ENCODE peak calls at places on chromosomes 5 and 9, in six cellular contexts. M is PC-3, O is neural progenitor cell, B is HCT116, H is MM.1S, T is hepatocyte. K is an unnamed sample.

GRCh38 chr5:137310051-137310730 is 188.9 kb downstream of the SPOCK1 start:
- DNase-seq in M (peak), O (no peak), H (no peak), B (no peak), T (peak), K (peak)

GRCh38 chr9:17907780-17908513 is 329.1 kb downstream of the SH3GL2 start:
- DNase-seq in M (no peak), B (no peak), T (no peak), O (no peak), H (no peak), K (no peak)

GRCh38 chr9:90365646-90366045 is 277.0 kb downstream of the DIRAS2 start:
- DNase-seq in B (no peak), T (no peak), O (no peak), H (no peak), M (no peak), K (no peak)

GRCh38 chr9:137167752-137168574 is 1.9 kb downstream of the LRRC26 start:
- DNase-seq in O (peak), B (no peak), T (peak), H (no peak), M (no peak), K (peak)

GRCh38 chr9:93258419-93258817 is 74.5 kb downstream of the WNK2 start:
- DNase-seq in B (no peak), T (no peak), M (no peak), H (no peak), O (no peak), K (no peak)

GRCh38 chr9:120109242-120109641 is 470.7 kb downstream of the CDK5RAP2 start:
- DNase-seq in M (no peak), B (peak), O (peak), T (peak), H (no peak), K (peak)

GRCh38 chr5:93585054-93585751 is 2.2 kb downstream of the NR2F1 start:
- DNase-seq in B (no peak), M (peak), T (no peak), H (peak), O (peak), K (peak)

GRCh38 chr9:33289501-33289900 is 815 bp upstream of the NFX1 start:
- DNase-seq in H (no peak), O (peak), T (peak), B (no peak), M (no peak), K (peak)

GRCh38 chr5:143887901-143888648 is 76.1 kb downstream of the HMHB1 start:
- DNase-seq in O (no peak), M (peak), B (no peak), T (no peak), H (no peak), K (no peak)

GRCh38 chr9:98378206-98379193 is 123.1 kb upstream of the TBC1D2 start:
- DNase-seq in O (no peak), M (no peak), T (no peak), B (no peak), H (no peak), K (no peak)

GRCh38 chr9:115492869-115493268 is 374.9 kb upstream of the TNC start:
- DNase-seq in H (peak), B (no peak), O (no peak), M (no peak), T (no peak), K (no peak)

GRCh38 chr9:16265671-16266070 is 604.8 kb downstream of the BNC2 start:
- DNase-seq in M (no peak), H (no peak), O (no peak), T (no peak), B (no peak), K (no peak)

GRCh38 chr5:113807384-113808053 is 294.0 kb downstream of the YTHDC2 start:
- DNase-seq in B (no peak), H (no peak), T (peak), M (no peak), O (peak), K (no peak)

GRCh38 chr5:157324237-157324636 is 58.3 kb downstream of the CYFIP2 start:
- DNase-seq in T (no peak), M (no peak), O (no peak), B (no peak), H (no peak), K (peak)

GRCh38 chr9:21836437-21837161 is 34.2 kb downstream of the MTAP start:
- DNase-seq in H (no peak), M (peak), T (peak), B (peak), O (no peak), K (no peak)

GRCh38 chr5:122775713-122776084 is 819 bp downstream of the SNX2 start:
- DNase-seq in O (no peak), B (no peak), M (peak), H (no peak), T (no peak), K (no peak)

GRCh38 chr5:158430166-158430828 is 571.4 kb upstream of the CLINT1 start:
- DNase-seq in B (no peak), M (no peak), O (no peak), H (peak), T (no peak), K (no peak)

GRCh38 chr5:116509483-116510244 is 65.0 kb downstream of the SEMA6A start:
- DNase-seq in T (no peak), H (no peak), O (no peak), M (no peak), B (no peak), K (peak)

GRCh38 chr5:110840347-110840960 is 101.6 kb downstream of the SLC25A46 start:
- DNase-seq in B (no peak), H (no peak), T (no peak), M (no peak), O (no peak), K (no peak)

GRCh38 chr5:168885324-168886120 is 306.4 kb upstream of the PANK3 start:
- DNase-seq in O (peak), T (no peak), H (no peak), B (no peak), M (no peak), K (no peak)

GRCh38 chr5:40400245-40400644 is 279.5 kb upstream of the PTGER4 start:
- DNase-seq in B (no peak), M (peak), H (no peak), T (no peak), O (no peak), K (no peak)

GRCh38 chr9:114619205-114619758 is 8.2 kb downstream of the TMEM268 start:
- DNase-seq in T (no peak), B (no peak), H (peak), M (no peak), O (no peak), K (no peak)

GRCh38 chr5:169408735-169409134 is 107.8 kb upstream of the SLIT3 start:
- DNase-seq in O (no peak), H (no peak), T (no peak), M (no peak), B (no peak), K (no peak)

GRCh38 chr5:130268489-130268888 is 364.2 kb downstream of the CHSY3 start:
- DNase-seq in T (no peak), B (no peak), O (no peak), M (peak), H (no peak), K (no peak)

GRCh38 chr9:135613946-135614805 is 25.2 kb downstream of the GLT6D1 start:
- DNase-seq in M (no peak), H (no peak), B (no peak), T (no peak), O (no peak), K (no peak)

GRCh38 chr5:159409801-159410200 is 79.5 kb upstream of the IL12B start:
- DNase-seq in T (no peak), M (no peak), O (no peak), H (peak), B (no peak), K (no peak)

GRCh38 chr9:74875656-74876055 is 12.1 kb downstream of the TRPM6 start:
- DNase-seq in T (no peak), H (no peak), M (no peak), O (peak), B (no peak), K (no peak)

GRCh38 chr9:92648447-92649406 is 21.2 kb downstream of the IPPK start:
- DNase-seq in T (no peak), B (no peak), M (no peak), H (no peak), O (no peak), K (no peak)

GRCh38 chr5:145947581-145947980 is 11.2 kb downstream of the SH3RF2 start:
- DNase-seq in B (no peak), M (no peak), O (no peak), H (peak), T (no peak), K (no peak)

GRCh38 chr5:36875051-36875788 is 1.3 kb upstream of the NIPBL start:
- DNase-seq in B (no peak), O (peak), M (peak), H (peak), T (peak), K (peak)

GRCh38 chr5:1416856-1417469 is 28.3 kb downstream of the SLC6A3 start:
- DNase-seq in T (no peak), M (no peak), H (no peak), O (no peak), B (no peak), K (no peak)

GRCh38 chr9:130396581-130396980 is 48.2 kb upstream of the ASS1 start:
- DNase-seq in B (no peak), T (no peak), H (no peak), M (no peak), O (no peak), K (no peak)

GRCh38 chr5:149975409-149975808 is 14.9 kb downstream of the SLC26A2 start:
- DNase-seq in M (no peak), B (no peak), H (no peak), O (no peak), T (no peak), K (no peak)

GRCh38 chr9:70031141-70031545 is 12.5 kb upstream of the MAMDC2 start:
- DNase-seq in O (no peak), M (peak), H (no peak), B (peak), T (no peak), K (no peak)

GRCh38 chr5:29252390-29252789 is 1941.1 kb upstream of the CDH6 start:
- DNase-seq in T (no peak), M (no peak), B (no peak), H (no peak), O (peak), K (peak)

GRCh38 chr9:14119694-14120514 is 194.0 kb downstream of the NFIB start:
- DNase-seq in O (no peak), B (no peak), M (peak), T (no peak), H (no peak), K (no peak)

GRCh38 chr5:69148981-69149675 is 17.8 kb upstream of the CCNB1 start:
- DNase-seq in B (no peak), H (no peak), O (no peak), T (no peak), M (no peak), K (no peak)

GRCh38 chr5:173618927-173619519 is 2.6 kb upstream of the BOD1 start:
- DNase-seq in O (peak), T (peak), B (peak), H (peak), M (peak), K (peak)

GRCh38 chr9:98867434-98868168 is 60.1 kb downstream of the GALNT12 start:
- DNase-seq in O (no peak), T (peak), H (no peak), B (no peak), M (peak), K (no peak)

DNA sequence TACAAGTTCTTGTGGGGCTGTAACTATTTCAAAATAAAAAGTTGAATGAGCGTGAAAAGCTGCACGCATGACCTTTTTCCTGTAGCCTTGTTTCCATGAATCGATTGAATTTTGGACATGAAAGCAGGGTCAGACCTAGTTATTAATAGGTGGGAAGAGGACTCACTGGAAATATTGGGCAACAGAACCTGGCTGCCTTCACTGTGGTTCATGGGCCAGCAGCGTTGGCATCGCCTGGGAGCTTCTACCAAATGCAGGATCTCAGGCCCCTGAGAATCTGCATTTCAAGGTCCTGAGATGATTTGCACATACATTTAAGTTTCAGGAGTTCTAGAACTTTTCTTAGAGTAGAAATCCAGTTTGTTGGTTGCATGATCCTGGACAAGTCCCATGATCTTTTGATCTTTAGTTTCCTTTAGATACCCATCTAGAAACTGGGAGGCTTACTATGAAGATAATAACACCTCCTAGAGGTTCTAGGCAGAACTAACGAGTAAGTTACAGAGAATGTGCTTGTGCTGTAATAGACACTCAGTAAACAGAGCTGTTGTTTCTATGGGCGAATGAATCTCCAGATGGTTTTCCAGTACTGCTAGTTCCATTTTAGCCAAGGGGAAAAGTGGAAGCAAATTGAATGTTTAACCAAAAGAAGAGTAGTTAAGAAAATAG is 12.4 kb downstream of the ANKRD33B start:
- DNase-seq in M (no peak), O (no peak), H (no peak), T (no peak), B (no peak), K (no peak)
- TF ChIP-seq CTCF in M (peak), O (no peak), H (peak), T (no peak), B (no peak), K (no peak)

DNA sequence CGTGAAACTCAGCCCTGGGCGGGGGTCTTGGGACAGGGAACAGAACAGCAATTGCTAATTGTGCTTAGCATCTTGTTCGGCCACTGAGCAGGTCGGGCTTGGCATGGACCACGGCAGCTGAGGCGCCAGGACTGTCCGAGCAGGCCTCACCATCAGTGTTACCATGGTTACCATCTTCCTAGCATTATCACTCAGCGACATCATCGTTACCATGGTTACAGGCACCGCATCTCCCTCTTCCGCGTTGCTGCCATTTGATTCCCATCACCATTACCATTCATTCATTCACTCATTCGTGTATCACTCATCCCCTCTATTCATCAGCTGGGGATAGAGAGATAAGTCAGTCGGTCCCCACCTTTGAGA is 81.0 kb upstream of the ZBTB43 start:
- DNase-seq in T (no peak), O (peak), B (no peak), M (no peak), H (no peak), K (peak)
- TF ChIP-seq EZH2 in T (no peak), O (no peak), B (no peak), M (no peak), H (no peak), K (no peak)

GRCh38 chr5:97425511-97425910 is 242.5 kb upstream of the RIOK2 start:
- DNase-seq in M (peak), H (no peak), O (peak), B (no peak), T (no peak), K (peak)

GRCh38 chr5:97418472-97418871 is 235.4 kb upstream of the RIOK2 start:
- DNase-seq in B (no peak), M (no peak), T (no peak), H (peak), O (no peak), K (no peak)

GRCh38 chr5:97420646-97421045 is 237.6 kb upstream of the RIOK2 start:
- DNase-seq in O (no peak), M (no peak), B (no peak), T (no peak), H (no peak), K (no peak)

GRCh38 chr5:97427235-97427634 is 244.2 kb upstream of the RIOK2 start:
- DNase-seq in T (no peak), H (no peak), O (peak), M (no peak), B (no peak), K (peak)

GRCh38 chr5:97422678-97423077 is 239.6 kb upstream of the RIOK2 start:
- DNase-seq in M (peak), T (no peak), O (no peak), B (no peak), H (no peak), K (no peak)
- TF ChIP-seq EZH2phosphoT487 in M (no peak), T (no peak), O (no peak), B (no peak), H (no peak), K (no peak)

GRCh38 chr5:120532835-120533234 is 68.7 kb downstream of the PRR16 start:
- DNase-seq in M (no peak), O (peak), B (peak), H (no peak), T (no peak), K (peak)
- TF ChIP-seq CTCF in M (no peak), O (peak), B (no peak), H (no peak), T (no peak), K (peak)

DNA sequence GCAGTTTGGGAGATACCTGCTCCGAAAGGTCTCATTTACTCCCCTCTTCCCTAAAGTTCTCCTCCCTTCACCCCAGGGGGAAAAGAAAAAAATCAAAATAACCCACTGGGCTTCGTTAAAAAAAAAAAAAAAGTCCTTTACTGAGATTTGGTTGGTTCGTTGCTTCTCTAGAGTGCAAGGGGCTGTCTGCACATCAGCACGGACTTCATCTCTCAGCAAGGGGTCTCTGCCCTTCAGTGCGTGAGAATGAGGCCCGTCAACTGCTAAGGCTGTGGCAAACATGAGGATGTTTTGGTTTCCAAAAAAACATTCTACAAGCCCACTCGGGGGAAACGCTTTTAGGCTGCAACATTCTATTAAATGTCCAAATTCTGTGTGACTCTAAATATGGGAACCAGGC is 10.0 kb downstream of the BARHL1 start:
- DNase-seq in O (peak), M (no peak), T (no peak), B (no peak), H (no peak), K (peak)
- TF ChIP-seq EZH2 in O (no peak), M (no peak), T (no peak), B (no peak), H (no peak), K (peak)

GRCh38 chr5:176183321-176184074 is 54.7 kb upstream of the SIMC1 start:
- DNase-seq in T (no peak), H (no peak), O (peak), B (no peak), M (no peak), K (no peak)
- TF ChIP-seq EZH2phosphoT487 in T (no peak), H (no peak), O (no peak), B (no peak), M (no peak), K (no peak)

K was measured in GM23338.